ENCODE peak calls at places on chromosomes 6 and 20, in seven cellular contexts. H is neural crest cell; L is tibial artery; R is small intestine; I is C1 segment of cervical spinal cord; S is stimulated activated CD4-positive, alpha-beta T cell treated with anti-CD3 and anti-CD28 coated beads, Interleukin-1b, Interleukin-23, amount 100 ng/mL, for 4 hours; Z is NAMALWA. U is an unnamed sample.

GRCh38 chr6:19736066-19736465 is 101.1 kb upstream of the ID4 start:
- DNase-seq in H (no peak), L (no peak), R (no peak), I (no peak), S (no peak), Z (no peak), U (no peak)

GRCh38 chr20:52003415-52003814 is 188.2 kb downstream of the ZFP64 start:
- DNase-seq in H (no peak), L (no peak), R (no peak), I (no peak), S (no peak), Z (no peak), U (no peak)

GRCh38 chr6:156776470-156776840 is 723 bp upstream of the ARID1B start:
- DNase-seq in H (no peak), L (no peak), R (peak), I (no peak), S (peak), Z (peak), U (no peak)

GRCh38 chr6:35493307-35493983 is 3.4 kb downstream of the TEAD3 start:
- DNase-seq in H (no peak), L (no peak), R (no peak), I (no peak), S (no peak), Z (no peak), U (no peak)

GRCh38 chr6:131036616-131037015 is 26.4 kb downstream of the EPB41L2 start:
- DNase-seq in H (no peak), L (no peak), R (no peak), I (no peak), S (no peak), Z (no peak), U (no peak)

GRCh38 chr20:4053516-4053919 is 38.2 kb upstream of the RNF24 start:
- DNase-seq in H (no peak), L (no peak), R (no peak), I (no peak), S (no peak), Z (no peak), U (no peak)

GRCh38 chr20:52312131-52312729 is 120.7 kb upstream of the ZFP64 start:
- DNase-seq in H (peak), L (no peak), R (peak), I (peak), S (peak), Z (peak), U (peak)

GRCh38 chr6:36954262-36954931 is at the start of gene PI16:
- DNase-seq in H (no peak), L (no peak), R (no peak), I (no peak), S (no peak), Z (no peak), U (no peak)

GRCh38 chr6:145802141-145802540 is 12.5 kb downstream of the FBXO30 start:
- DNase-seq in H (no peak), L (no peak), R (no peak), I (no peak), S (no peak), Z (no peak), U (no peak)

GRCh38 chr6:30100585-30101422 is 12.1 kb downstream of the TRIM31 start:
- DNase-seq in H (no peak), L (no peak), R (peak), I (peak), S (no peak), Z (no peak), U (peak)

GRCh38 chr6:139686308-139686707 is 311.9 kb upstream of the CITED2 start:
- DNase-seq in H (no peak), L (no peak), R (no peak), I (no peak), S (no peak), Z (no peak), U (no peak)

GRCh38 chr6:2503816-2504494 is 246.8 kb downstream of the MYLK4 start:
- DNase-seq in H (no peak), L (no peak), R (no peak), I (no peak), S (no peak), Z (no peak), U (no peak)

GRCh38 chr6:52330470-52330869 is 31.5 kb upstream of the PAQR8 start:
- DNase-seq in H (no peak), L (no peak), R (peak), I (no peak), S (no peak), Z (no peak), U (no peak)

GRCh38 chr20:45934046-45934586 is 367 bp upstream of the PCIF1 start:
- DNase-seq in H (no peak), L (peak), R (peak), I (no peak), S (no peak), Z (peak), U (no peak)

GRCh38 chr6:79671605-79672266 is 40.6 kb downstream of the SH3BGRL2 start:
- DNase-seq in H (no peak), L (no peak), R (peak), I (no peak), S (peak), Z (peak), U (peak)

U was measured in activated naive CD4-positive, alpha-beta T cell treated with anti-CD3 and anti-CD28 coated beads, Interleukin-2, amount 50 U/mL, for 16 hours.